ENCODE peak calls at places on chromosomes 5 and 9, in eight cellular contexts. One of them, this sample, is unnamed.

GRCh38 chr5:53263151-53263550 is 153.6 kb upstream of the MOCS2 start:
- DNase-seq in NCI-H774: no peak
- DNase-seq in adipocyte: no peak
- DNase-seq in memory B cell: no peak
- DNase-seq in DMS153: no peak
- DNase-seq in MCF 10A: peak
- DNase-seq in naive thymus-derived CD8-positive, alpha-beta T cell: no peak
- DNase-seq in fibroblast of lung: no peak
- DNase-seq in this sample: no peak

GRCh38 chr5:61916621-61917620 is 389.1 kb upstream of the KIF2A start:
- DNase-seq in NCI-H774: no peak
- DNase-seq in adipocyte: no peak
- DNase-seq in memory B cell: no peak
- DNase-seq in DMS153: no peak
- DNase-seq in MCF 10A: peak
- DNase-seq in naive thymus-derived CD8-positive, alpha-beta T cell: no peak
- DNase-seq in fibroblast of lung: no peak
- DNase-seq in this sample: no peak

GRCh38 chr5:68443091-68443490 is 227.5 kb downstream of the PIK3R1 start:
- DNase-seq in NCI-H774: no peak
- DNase-seq in adipocyte: no peak
- DNase-seq in memory B cell: no peak
- DNase-seq in DMS153: no peak
- DNase-seq in MCF 10A: no peak
- DNase-seq in naive thymus-derived CD8-positive, alpha-beta T cell: no peak
- DNase-seq in fibroblast of lung: no peak
- DNase-seq in this sample: no peak

GRCh38 chr5:158045696-158046095 is 186.8 kb upstream of the CLINT1 start:
- DNase-seq in NCI-H774: no peak
- DNase-seq in adipocyte: no peak
- DNase-seq in memory B cell: no peak
- DNase-seq in DMS153: no peak
- DNase-seq in MCF 10A: no peak
- DNase-seq in naive thymus-derived CD8-positive, alpha-beta T cell: no peak
- DNase-seq in fibroblast of lung: no peak
- DNase-seq in this sample: no peak

GRCh38 chr5:66617223-66617861 is 21.1 kb downstream of the MAST4 start:
- DNase-seq in NCI-H774: no peak
- DNase-seq in adipocyte: no peak
- DNase-seq in memory B cell: no peak
- DNase-seq in DMS153: no peak
- DNase-seq in MCF 10A: no peak
- DNase-seq in naive thymus-derived CD8-positive, alpha-beta T cell: no peak
- DNase-seq in fibroblast of lung: no peak
- DNase-seq in this sample: no peak

GRCh38 chr9:134436356-134436717 is 110.1 kb downstream of the RXRA start:
- DNase-seq in NCI-H774: no peak
- DNase-seq in adipocyte: no peak
- DNase-seq in memory B cell: no peak
- DNase-seq in DMS153: no peak
- DNase-seq in MCF 10A: no peak
- DNase-seq in naive thymus-derived CD8-positive, alpha-beta T cell: no peak
- DNase-seq in fibroblast of lung: no peak
- DNase-seq in this sample: no peak

GRCh38 chr5:151051931-151052608 is 28.8 kb downstream of the TNIP1 start:
- DNase-seq in NCI-H774: no peak
- DNase-seq in adipocyte: no peak
- DNase-seq in memory B cell: no peak
- DNase-seq in DMS153: no peak
- DNase-seq in MCF 10A: no peak
- DNase-seq in naive thymus-derived CD8-positive, alpha-beta T cell: no peak
- DNase-seq in fibroblast of lung: no peak
- DNase-seq in this sample: no peak

GRCh38 chr5:32831630-32832029 is 120.5 kb downstream of the NPR3 start:
- DNase-seq in NCI-H774: no peak
- DNase-seq in adipocyte: no peak
- DNase-seq in memory B cell: no peak
- DNase-seq in DMS153: no peak
- DNase-seq in MCF 10A: no peak
- DNase-seq in naive thymus-derived CD8-positive, alpha-beta T cell: no peak
- DNase-seq in fibroblast of lung: no peak
- DNase-seq in this sample: no peak

GRCh38 chr9:35333551-35333950 is 156.4 kb upstream of the RUSC2 start:
- DNase-seq in NCI-H774: no peak
- DNase-seq in adipocyte: peak
- DNase-seq in memory B cell: no peak
- DNase-seq in DMS153: no peak
- DNase-seq in MCF 10A: no peak
- DNase-seq in naive thymus-derived CD8-positive, alpha-beta T cell: no peak
- DNase-seq in fibroblast of lung: peak
- DNase-seq in this sample: no peak

GRCh38 chr9:125906144-125906543 is 159.0 kb downstream of the PBX3 start:
- DNase-seq in NCI-H774: no peak
- DNase-seq in adipocyte: peak
- DNase-seq in memory B cell: no peak
- DNase-seq in DMS153: no peak
- DNase-seq in MCF 10A: no peak
- DNase-seq in naive thymus-derived CD8-positive, alpha-beta T cell: no peak
- DNase-seq in fibroblast of lung: peak
- DNase-seq in this sample: no peak

GRCh38 chr5:40594811-40595210 is 84.9 kb upstream of the PTGER4 start:
- DNase-seq in NCI-H774: no peak
- DNase-seq in adipocyte: no peak
- DNase-seq in memory B cell: no peak
- DNase-seq in DMS153: no peak
- DNase-seq in MCF 10A: peak
- DNase-seq in naive thymus-derived CD8-positive, alpha-beta T cell: no peak
- DNase-seq in fibroblast of lung: peak
- DNase-seq in this sample: no peak

GRCh38 chr5:15215056-15215455 is 284.9 kb upstream of the FBXL7 start:
- DNase-seq in NCI-H774: no peak
- DNase-seq in adipocyte: no peak
- DNase-seq in memory B cell: no peak
- DNase-seq in DMS153: no peak
- DNase-seq in MCF 10A: no peak
- DNase-seq in naive thymus-derived CD8-positive, alpha-beta T cell: no peak
- DNase-seq in fibroblast of lung: no peak
- DNase-seq in this sample: no peak

GRCh38 chr5:132490484-132491367 is at the start of gene IRF1:
- DNase-seq in NCI-H774: peak
- DNase-seq in adipocyte: peak
- DNase-seq in memory B cell: peak
- DNase-seq in DMS153: peak
- DNase-seq in MCF 10A: peak
- DNase-seq in naive thymus-derived CD8-positive, alpha-beta T cell: peak
- DNase-seq in fibroblast of lung: peak
- DNase-seq in this sample: peak

GRCh38 chr9:133423216-133423615 is 1.0 kb downstream of the ADAMTS13 start:
- DNase-seq in NCI-H774: no peak
- DNase-seq in adipocyte: no peak
- DNase-seq in memory B cell: no peak
- DNase-seq in DMS153: no peak
- DNase-seq in MCF 10A: no peak
- DNase-seq in naive thymus-derived CD8-positive, alpha-beta T cell: no peak
- DNase-seq in fibroblast of lung: peak
- DNase-seq in this sample: no peak

This sample was measured in GM18507.